ENCODE peak calls at places on chromosome 4, in four cellular contexts. One of them, this sample, is unnamed.

GRCh38 chr4:93747220-93747619 is 81.3 kb upstream of the ATOH1 start:
- DNase-seq in CD8-positive, alpha-beta memory T cell: no peak
- DNase-seq in pons: no peak
- DNase-seq in stimulated activated CD4-positive, alpha-beta T cell treated with anti-CD3 and anti-CD28 coated beads, Interleukin-1b, Interleukin-23, amount 100 ng/mL, for 4 hours: no peak
- DNase-seq in this sample: no peak

GRCh38 chr4:77022581-77023133 is 53.1 kb downstream of the CCNI start:
- DNase-seq in pons: no peak
- DNase-seq in stimulated activated CD4-positive, alpha-beta T cell treated with anti-CD3 and anti-CD28 coated beads, Interleukin-1b, Interleukin-23, amount 100 ng/mL, for 4 hours: no peak
- DNase-seq in CD8-positive, alpha-beta memory T cell: no peak
- DNase-seq in this sample: no peak

GRCh38 chr4:127196656-127197352 is 436.0 kb upstream of the INTU start:
- DNase-seq in CD8-positive, alpha-beta memory T cell: no peak
- DNase-seq in pons: no peak
- DNase-seq in stimulated activated CD4-positive, alpha-beta T cell treated with anti-CD3 and anti-CD28 coated beads, Interleukin-1b, Interleukin-23, amount 100 ng/mL, for 4 hours: no peak
- DNase-seq in this sample: no peak

GRCh38 chr4:34417160-34417559 is 1827.2 kb downstream of the ARAP2 start:
- DNase-seq in CD8-positive, alpha-beta memory T cell: no peak
- DNase-seq in stimulated activated CD4-positive, alpha-beta T cell treated with anti-CD3 and anti-CD28 coated beads, Interleukin-1b, Interleukin-23, amount 100 ng/mL, for 4 hours: no peak
- DNase-seq in pons: no peak
- DNase-seq in this sample: no peak

GRCh38 chr4:10013722-10014121 is 7.6 kb downstream of the SLC2A9 start:
- DNase-seq in stimulated activated CD4-positive, alpha-beta T cell treated with anti-CD3 and anti-CD28 coated beads, Interleukin-1b, Interleukin-23, amount 100 ng/mL, for 4 hours: peak; percentile 13
- DNase-seq in pons: no peak
- DNase-seq in CD8-positive, alpha-beta memory T cell: no peak
- DNase-seq in this sample: no peak

GRCh38 chr4:128461300-128462103 is 173.9 kb upstream of the PGRMC2 start:
- DNase-seq in pons: no peak
- DNase-seq in CD8-positive, alpha-beta memory T cell: no peak
- DNase-seq in stimulated activated CD4-positive, alpha-beta T cell treated with anti-CD3 and anti-CD28 coated beads, Interleukin-1b, Interleukin-23, amount 100 ng/mL, for 4 hours: no peak
- DNase-seq in this sample: no peak

GRCh38 chr4:1130318-1131186 is 17.2 kb upstream of the RNF212 start:
- DNase-seq in stimulated activated CD4-positive, alpha-beta T cell treated with anti-CD3 and anti-CD28 coated beads, Interleukin-1b, Interleukin-23, amount 100 ng/mL, for 4 hours: peak; percentile 53
- DNase-seq in CD8-positive, alpha-beta memory T cell: peak; percentile 70
- DNase-seq in pons: peak; percentile 84
- DNase-seq in this sample: peak; percentile 83

GRCh38 chr4:99071159-99071558 is 17.4 kb downstream of the ADH5 start:
- DNase-seq in stimulated activated CD4-positive, alpha-beta T cell treated with anti-CD3 and anti-CD28 coated beads, Interleukin-1b, Interleukin-23, amount 100 ng/mL, for 4 hours: no peak
- DNase-seq in pons: no peak
- DNase-seq in CD8-positive, alpha-beta memory T cell: no peak
- DNase-seq in this sample: no peak

GRCh38 chr4:31199644-31200043 is 479.5 kb downstream of the PCDH7 start:
- DNase-seq in CD8-positive, alpha-beta memory T cell: no peak
- DNase-seq in stimulated activated CD4-positive, alpha-beta T cell treated with anti-CD3 and anti-CD28 coated beads, Interleukin-1b, Interleukin-23, amount 100 ng/mL, for 4 hours: no peak
- DNase-seq in pons: no peak
- DNase-seq in this sample: no peak

GRCh38 chr4:143286733-143287570 is 49.7 kb upstream of the GAB1 start:
- DNase-seq in CD8-positive, alpha-beta memory T cell: no peak
- DNase-seq in stimulated activated CD4-positive, alpha-beta T cell treated with anti-CD3 and anti-CD28 coated beads, Interleukin-1b, Interleukin-23, amount 100 ng/mL, for 4 hours: no peak
- DNase-seq in pons: no peak
- DNase-seq in this sample: no peak

GRCh38 chr4:47669946-47670345 is 167.9 kb downstream of the CORIN start:
- DNase-seq in pons: no peak
- DNase-seq in CD8-positive, alpha-beta memory T cell: no peak
- DNase-seq in stimulated activated CD4-positive, alpha-beta T cell treated with anti-CD3 and anti-CD28 coated beads, Interleukin-1b, Interleukin-23, amount 100 ng/mL, for 4 hours: no peak
- DNase-seq in this sample: no peak

GRCh38 chr4:94831607-94832006 is 73.9 kb downstream of the BMPR1B start:
- DNase-seq in stimulated activated CD4-positive, alpha-beta T cell treated with anti-CD3 and anti-CD28 coated beads, Interleukin-1b, Interleukin-23, amount 100 ng/mL, for 4 hours: no peak
- DNase-seq in CD8-positive, alpha-beta memory T cell: no peak
- DNase-seq in pons: no peak
- DNase-seq in this sample: no peak

GRCh38 chr4:186137193-186137792 is 32.8 kb downstream of the FAM149A start:
- DNase-seq in CD8-positive, alpha-beta memory T cell: no peak
- DNase-seq in pons: peak; percentile 37
- DNase-seq in stimulated activated CD4-positive, alpha-beta T cell treated with anti-CD3 and anti-CD28 coated beads, Interleukin-1b, Interleukin-23, amount 100 ng/mL, for 4 hours: no peak
- DNase-seq in this sample: no peak

GRCh38 chr4:11005321-11005720 is 320.8 kb upstream of the CLNK start:
- DNase-seq in stimulated activated CD4-positive, alpha-beta T cell treated with anti-CD3 and anti-CD28 coated beads, Interleukin-1b, Interleukin-23, amount 100 ng/mL, for 4 hours: no peak
- DNase-seq in CD8-positive, alpha-beta memory T cell: no peak
- DNase-seq in pons: no peak
- DNase-seq in this sample: no peak

GRCh38 chr4:178577933-178578332 is 1135.7 kb upstream of the AGA start:
- DNase-seq in CD8-positive, alpha-beta memory T cell: no peak
- DNase-seq in stimulated activated CD4-positive, alpha-beta T cell treated with anti-CD3 and anti-CD28 coated beads, Interleukin-1b, Interleukin-23, amount 100 ng/mL, for 4 hours: no peak
- DNase-seq in pons: peak; percentile 19
- DNase-seq in this sample: no peak

GRCh38 chr4:151153585-151153984 is 54.2 kb downstream of the RPS3A start:
- DNase-seq in pons: no peak
- DNase-seq in stimulated activated CD4-positive, alpha-beta T cell treated with anti-CD3 and anti-CD28 coated beads, Interleukin-1b, Interleukin-23, amount 100 ng/mL, for 4 hours: no peak
- DNase-seq in CD8-positive, alpha-beta memory T cell: no peak
- DNase-seq in this sample: no peak

GRCh38 chr4:106409901-106410889 is 41.6 kb upstream of the GIMD1 start:
- DNase-seq in stimulated activated CD4-positive, alpha-beta T cell treated with anti-CD3 and anti-CD28 coated beads, Interleukin-1b, Interleukin-23, amount 100 ng/mL, for 4 hours: no peak
- DNase-seq in pons: no peak
- DNase-seq in CD8-positive, alpha-beta memory T cell: no peak
- DNase-seq in this sample: no peak

GRCh38 chr4:168864831-168865541 is 145.1 kb downstream of the CBR4 start:
- DNase-seq in CD8-positive, alpha-beta memory T cell: no peak
- DNase-seq in stimulated activated CD4-positive, alpha-beta T cell treated with anti-CD3 and anti-CD28 coated beads, Interleukin-1b, Interleukin-23, amount 100 ng/mL, for 4 hours: no peak
- DNase-seq in pons: no peak
- DNase-seq in this sample: no peak

GRCh38 chr4:40515398-40516293 is 114.0 kb downstream of the RBM47 start:
- DNase-seq in pons: no peak
- DNase-seq in CD8-positive, alpha-beta memory T cell: no peak
- DNase-seq in stimulated activated CD4-positive, alpha-beta T cell treated with anti-CD3 and anti-CD28 coated beads, Interleukin-1b, Interleukin-23, amount 100 ng/mL, for 4 hours: no peak
- DNase-seq in this sample: no peak

GRCh38 chr4:1333256-1333655 is 13.8 kb upstream of the UVSSA start:
- DNase-seq in pons: no peak
- DNase-seq in CD8-positive, alpha-beta memory T cell: no peak
- DNase-seq in stimulated activated CD4-positive, alpha-beta T cell treated with anti-CD3 and anti-CD28 coated beads, Interleukin-1b, Interleukin-23, amount 100 ng/mL, for 4 hours: no peak
- DNase-seq in this sample: no peak

This sample was measured in putamen.